ENCODE peak calls at places on chromosomes 16 and 17, in seven cellular contexts. D is GM13976; I is SK-N-SH; H is stomach; Q is CD4-positive, alpha-beta T cell; M is Calu3; G is neural progenitor cell. K is an unnamed sample.

GRCh38 chr16:81175325-81175891 is 63.1 kb upstream of the BCO1 start:
- DNase-seq in I (no peak), H (no peak), D (no peak), G (no peak), Q (no peak), M (no peak), K (no peak)

GRCh38 chr16:67190448-67191399 is 788 bp upstream of the EXOC3L1 start:
- DNase-seq in Q (no peak), G (no peak), M (no peak), H (no peak), D (no peak), I (no peak), K (no peak)

GRCh38 chr17:7884581-7885356 is 3.8 kb upstream of the CHD3 start:
- DNase-seq in Q (peak), I (peak), H (peak), G (peak), M (peak), D (peak), K (no peak)

GRCh38 chr17:9050801-9051401 is 29.6 kb downstream of the NTN1 start:
- DNase-seq in H (no peak), Q (no peak), M (peak), D (no peak), G (peak), I (no peak), K (no peak)

GRCh38 chr17:33520404-33521032 is 227.4 kb upstream of the ASIC2 start:
- DNase-seq in G (peak), Q (peak), I (peak), M (peak), D (peak), H (peak), K (no peak)

GRCh38 chr16:648786-649589 is at the start of gene WDR90:
- DNase-seq in D (peak), Q (peak), G (peak), M (peak), H (peak), I (peak), K (peak)

GRCh38 chr17:16820161-16820877 is 130.3 kb downstream of the CCDC144A start:
- DNase-seq in H (no peak), Q (no peak), D (no peak), I (no peak), G (no peak), M (peak), K (no peak)

GRCh38 chr16:67349172-67349571 is 22.6 kb downstream of the LRRC36 start:
- DNase-seq in D (no peak), M (no peak), H (no peak), I (peak), Q (no peak), G (no peak), K (no peak)

GRCh38 chr16:57635266-57636097 is 7.1 kb downstream of the ADGRG1 start:
- DNase-seq in M (peak), H (peak), I (no peak), G (no peak), Q (no peak), D (no peak), K (no peak)

GRCh38 chr17:8056232-8056975 is 17.5 kb downstream of the ALOX15B start:
- DNase-seq in M (no peak), D (peak), I (no peak), Q (no peak), H (peak), G (no peak), K (no peak)

GRCh38 chr17:34146440-34147043 is 108.5 kb upstream of the CCL2 start:
- DNase-seq in G (peak), M (peak), Q (peak), H (peak), I (peak), D (peak), K (peak)

GRCh38 chr16:72561-73537 is at the start of gene RHBDF1:
- DNase-seq in G (peak), D (peak), H (peak), M (peak), I (peak), Q (no peak), K (no peak)

GRCh38 chr16:46747777-46748651 is at the start of gene MYLK3:
- DNase-seq in M (no peak), Q (no peak), I (no peak), H (no peak), G (peak), D (no peak), K (no peak)

GRCh38 chr17:10265100-10265810 is 66.8 kb upstream of the GAS7 start:
- DNase-seq in Q (no peak), I (no peak), G (no peak), D (peak), H (no peak), M (no peak), K (no peak)

GRCh38 chr16:35305476-35305875 is 1846.1 kb downstream of the TP53TG3F start:
- DNase-seq in G (no peak), D (no peak), H (no peak), M (no peak), Q (no peak), I (no peak), K (no peak)

GRCh38 chr16:75550211-75550662 is 5.8 kb downstream of the TMEM231 start:
- DNase-seq in I (no peak), Q (no peak), H (peak), G (peak), M (peak), D (peak), K (no peak)

GRCh38 chr17:29572691-29573557 is 4.4 kb downstream of the TP53I13 start:
- DNase-seq in G (peak), M (no peak), H (peak), D (peak), I (peak), Q (peak), K (peak)

GRCh38 chr16:47058295-47059086 is 85.0 kb upstream of the DNAJA2 start:
- DNase-seq in G (no peak), D (no peak), Q (no peak), H (no peak), I (no peak), M (no peak), K (no peak)

GRCh38 chr16:67883872-67884261 is 818 bp upstream of the NRN1L start:
- DNase-seq in H (peak), D (peak), M (peak), G (peak), I (peak), Q (peak), K (peak)

GRCh38 chr17:55830210-55830609 is 79.4 kb downstream of the PCTP start:
- DNase-seq in G (no peak), M (no peak), I (no peak), Q (no peak), D (no peak), H (no peak), K (no peak)

GRCh38 chr17:81135503-81136283 is 29.6 kb upstream of the PVALEF start:
- DNase-seq in I (no peak), H (no peak), D (no peak), Q (no peak), G (no peak), M (peak), K (no peak)

GRCh38 chr16:28301154-28301553 is 8.8 kb downstream of the SBK1 start:
- DNase-seq in M (no peak), I (no peak), G (no peak), Q (no peak), H (no peak), D (no peak), K (no peak)

GRCh38 chr16:81442909-81443687 is 1.5 kb upstream of the CMIP start:
- DNase-seq in D (no peak), H (no peak), I (no peak), Q (no peak), M (no peak), G (no peak), K (no peak)

GRCh38 chr16:4660454-4661007 is 32.8 kb upstream of the NUDT16L1 start:
- DNase-seq in M (no peak), H (peak), I (peak), Q (peak), G (no peak), D (peak), K (no peak)

GRCh38 chr16:20944861-20945390 is 44.4 kb downstream of the LYRM1 start:
- DNase-seq in I (no peak), G (no peak), H (no peak), M (no peak), Q (no peak), D (no peak), K (no peak)

GRCh38 chr16:82755570-82756282 is 129.0 kb downstream of the CDH13 start:
- DNase-seq in H (no peak), Q (no peak), M (no peak), D (no peak), G (peak), I (no peak), K (no peak)
- TF ChIP-seq CTCF in H (no peak), Q (no peak), M (no peak), D (no peak), G (peak), I (peak), K (no peak)

GRCh38 chr16:84362410-84362809 is 5.9 kb upstream of the ATP2C2 start:
- DNase-seq in M (no peak), Q (no peak), G (peak), I (no peak), H (no peak), D (no peak), K (no peak)

GRCh38 chr16:84360170-84360569 is 8.2 kb upstream of the ATP2C2 start:
- DNase-seq in Q (peak), I (no peak), D (no peak), M (peak), G (no peak), H (no peak), K (no peak)

GRCh38 chr16:84359326-84359725 is 9.0 kb upstream of the ATP2C2 start:
- DNase-seq in M (no peak), I (no peak), Q (no peak), G (no peak), D (no peak), H (no peak), K (no peak)

GRCh38 chr16:84361546-84361945 is 6.8 kb upstream of the ATP2C2 start:
- DNase-seq in M (no peak), G (no peak), H (no peak), I (no peak), Q (no peak), D (no peak), K (no peak)

GRCh38 chr16:84360748-84361147 is 7.6 kb upstream of the ATP2C2 start:
- DNase-seq in G (no peak), M (no peak), D (no peak), I (no peak), Q (no peak), H (no peak), K (no peak)
- TF ChIP-seq CTCF in G (no peak), M (no peak), D (no peak), I (no peak), Q (no peak), H (no peak), K (no peak)

GRCh38 chr16:85605912-85606841 is 6.9 kb upstream of the GSE1 start:
- DNase-seq in G (no peak), Q (no peak), I (no peak), D (no peak), H (peak), M (no peak), K (no peak)

GRCh38 chr16:85607796-85608514 is 5.2 kb upstream of the GSE1 start:
- DNase-seq in Q (no peak), I (no peak), D (no peak), M (no peak), G (no peak), H (no peak), K (no peak)

GRCh38 chr16:85608515-85608885 is 4.6 kb upstream of the GSE1 start:
- DNase-seq in H (peak), D (no peak), I (no peak), M (no peak), Q (no peak), G (no peak), K (no peak)

GRCh38 chr16:85606920-85607319 is 6.2 kb upstream of the GSE1 start:
- DNase-seq in G (no peak), M (no peak), D (no peak), I (peak), H (no peak), Q (no peak), K (no peak)

DNA sequence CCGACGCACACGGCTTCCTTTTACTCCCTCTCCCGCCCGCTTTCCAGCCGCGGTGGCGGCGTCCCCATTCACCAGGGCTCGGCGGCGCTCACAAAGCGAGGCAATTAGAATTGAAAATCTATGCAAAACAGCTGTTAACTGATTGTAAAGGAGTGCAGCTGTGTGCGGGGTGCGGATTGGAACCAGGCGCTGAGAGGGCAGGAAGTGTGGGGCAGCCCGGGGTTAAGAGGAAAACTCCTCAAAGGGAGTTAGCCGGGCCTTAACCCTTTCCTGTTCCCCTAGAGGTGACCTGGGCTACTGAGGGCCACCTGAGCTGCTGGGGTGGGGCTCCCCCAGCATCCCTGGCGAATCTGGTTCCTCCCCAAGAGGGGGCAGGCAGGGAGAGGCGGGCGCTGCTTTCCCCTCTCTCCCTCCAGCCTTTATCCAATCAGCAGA is 5.8 kb upstream of the GSE1 start:
- DNase-seq in H (peak), I (peak), D (no peak), M (no peak), Q (no peak), G (peak), K (no peak)
- TF ChIP-seq CTCF in H (no peak), I (no peak), D (no peak), M (no peak), Q (no peak), G (peak), K (no peak)

GRCh38 chr16:13772782-13773181 is 147.2 kb upstream of the ERCC4 start:
- DNase-seq in I (no peak), H (no peak), Q (no peak), M (no peak), G (no peak), D (no peak), K (no peak)

GRCh38 chr16:13770436-13770835 is 149.5 kb upstream of the ERCC4 start:
- DNase-seq in H (no peak), M (no peak), Q (no peak), G (no peak), I (no peak), D (no peak), K (no peak)

GRCh38 chr16:13766334-13766733 is 153.6 kb upstream of the ERCC4 start:
- DNase-seq in I (no peak), M (no peak), D (no peak), G (no peak), H (no peak), Q (no peak), K (no peak)

GRCh38 chr16:13767215-13767614 is 152.7 kb upstream of the ERCC4 start:
- DNase-seq in I (no peak), D (no peak), M (no peak), Q (no peak), G (peak), H (no peak), K (no peak)
- TF ChIP-seq CTCF in I (no peak), D (no peak), M (no peak), Q (no peak), G (peak), H (no peak), K (peak)

GRCh38 chr17:1636732-1637285 is 8.2 kb upstream of the SLC43A2 start:
- DNase-seq in D (no peak), Q (no peak), I (no peak), G (no peak), H (no peak), M (no peak), K (no peak)
- TF ChIP-seq CTCF in D (no peak), Q (no peak), I (no peak), G (no peak), H (no peak), M (no peak), K (no peak)

GRCh38 chr16:87706278-87707000 is 59.3 kb downstream of the KLHDC4 start:
- DNase-seq in M (no peak), H (no peak), I (no peak), Q (no peak), D (no peak), G (peak), K (no peak)
- TF ChIP-seq CTCF in M (no peak), H (no peak), I (no peak), Q (no peak), D (no peak), G (no peak), K (no peak)